ENCODE peak calls at places on chromosomes 1 and 21, in four cellular contexts. H is K562, I is A549, E is H1. T is an unnamed sample.

GRCh38 chr1:219908170-219908569 is 20.2 kb downstream of the SLC30A10 start:
- DNase-seq in I (no peak), E (no peak), H (no peak), T (no peak)

GRCh38 chr1:53284224-53285020 is 43.4 kb downstream of the LRP8 start:
- DNase-seq in I (no peak), E (no peak), H (no peak), T (no peak)

GRCh38 chr1:115771847-115772457 is 3.4 kb upstream of the CASQ2 start:
- DNase-seq in H (peak; percentile 68), I (peak; percentile 75), E (peak; percentile 53), T (peak; percentile 78)

GRCh38 chr21:36437745-36438128 is 42.2 kb downstream of the CLDN14 start:
- DNase-seq in I (peak; percentile 78), E (no peak), H (peak; percentile 43), T (no peak)

GRCh38 chr1:53737648-53738204 is 1.2 kb downstream of the GLIS1 start:
- DNase-seq in I (no peak), E (no peak), H (no peak), T (no peak)

GRCh38 chr1:62841587-62842169 is 57.7 kb downstream of the ATG4C start:
- DNase-seq in E (no peak), H (peak; percentile 53), I (peak; percentile 57), T (peak; percentile 54)

GRCh38 chr1:96080925-96081324 is 640.7 kb upstream of the PTBP2 start:
- DNase-seq in E (no peak), H (no peak), I (no peak), T (no peak)

GRCh38 chr1:47590523-47591225 is 152.8 kb downstream of the FOXD2 start:
- DNase-seq in I (no peak), H (no peak), E (no peak), T (no peak)

GRCh38 chr1:10521537-10522157 is 46.9 kb downstream of the PEX14 start:
- DNase-seq in H (no peak), I (no peak), E (no peak), T (no peak)

GRCh38 chr1:201347498-201348210 is 29.8 kb downstream of the TNNT2 start:
- DNase-seq in H (no peak), E (no peak), I (no peak), T (no peak)

GRCh38 chr1:201345081-201345355 is 32.5 kb downstream of the TNNT2 start:
- DNase-seq in H (no peak), E (no peak), I (no peak), T (no peak)

GRCh38 chr1:201346987-201347386 is 30.5 kb downstream of the TNNT2 start:
- DNase-seq in E (no peak), H (no peak), I (no peak), T (no peak)

GRCh38 chr1:201348211-201348566 is 29.3 kb downstream of the TNNT2 start:
- DNase-seq in E (peak; percentile 34), I (peak; percentile 64), H (peak; percentile 81), T (peak; percentile 26)

GRCh38 chr1:201346337-201346939 is 31.0 kb downstream of the TNNT2 start:
- DNase-seq in I (peak; percentile 63), E (no peak), H (peak; percentile 58), T (peak; percentile 23)
- TF ChIP-seq PHF8 in I (no peak), E (no peak), H (no peak), T (no peak)

GRCh38 chr1:182143825-182144661 is 82.5 kb upstream of the ZNF648 start:
- DNase-seq in E (no peak), H (peak; percentile 24), I (no peak), T (no peak)
- TF ChIP-seq PHF8 in E (no peak), H (no peak), I (no peak), T (no peak)

GRCh38 chr1:202007703-202008489 is 2.5 kb upstream of the ELF3 start:
- DNase-seq in I (no peak), E (peak; percentile 82), H (peak; percentile 74), T (no peak)

GRCh38 chr1:202004711-202005110 is 5.7 kb upstream of the ELF3 start:
- DNase-seq in H (no peak), E (no peak), I (no peak), T (no peak)

GRCh38 chr1:202007279-202007678 is 3.1 kb upstream of the ELF3 start:
- DNase-seq in E (no peak), I (no peak), H (no peak), T (no peak)

GRCh38 chr1:202002447-202002846 is 7.9 kb upstream of the ELF3 start:
- DNase-seq in H (no peak), E (no peak), I (peak; percentile 44), T (no peak)

DNA sequence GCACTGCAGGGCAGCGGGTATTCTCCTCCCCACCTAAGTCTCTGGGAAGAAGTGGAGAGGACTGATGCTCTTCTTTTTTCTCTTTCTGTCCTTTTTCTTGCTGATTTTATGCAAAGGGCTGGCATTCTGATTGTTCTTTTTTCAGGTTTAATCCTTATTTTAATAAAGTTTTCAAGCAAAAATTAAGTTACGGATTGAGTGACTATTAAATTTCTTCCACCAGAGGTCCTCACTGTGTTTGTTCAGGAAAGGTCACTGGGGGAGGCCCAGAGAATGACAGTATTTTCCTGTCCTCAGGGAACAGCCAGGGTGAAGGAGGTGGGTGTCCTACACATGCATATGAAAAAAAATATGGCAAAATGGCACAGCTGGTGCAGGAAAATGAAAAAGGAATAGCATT is 4.4 kb upstream of the ELF3 start:
- DNase-seq in H (no peak), E (no peak), I (peak; percentile 61), T (peak; percentile 54)
- TF ChIP-seq PHF8 in H (no peak), E (no peak), I (no peak), T (no peak)

GRCh38 chr1:112359961-112360767 is 35.9 kb upstream of the CTTNBP2NL start:
- DNase-seq in H (no peak), E (peak; percentile 15), I (no peak), T (peak; percentile 25)
- TF ChIP-seq PHF8 in H (no peak), E (no peak), I (no peak), T (no peak)

GRCh38 chr21:33835920-33836319 is 79.7 kb downstream of the ATP5PO start:
- DNase-seq in I (no peak), H (no peak), E (no peak), T (no peak)

GRCh38 chr21:33834801-33835500 is 80.7 kb downstream of the ATP5PO start:
- DNase-seq in E (no peak), I (no peak), H (no peak), T (no peak)

GRCh38 chr21:33839167-33839716 is 76.4 kb downstream of the ATP5PO start:
- DNase-seq in E (no peak), I (no peak), H (peak; percentile 59), T (no peak)

GRCh38 chr21:33831962-33832659 is 83.5 kb downstream of the ATP5PO start:
- DNase-seq in I (no peak), E (no peak), H (no peak), T (no peak)

GRCh38 chr21:33836408-33836807 is 79.2 kb downstream of the ATP5PO start:
- DNase-seq in I (no peak), E (no peak), H (no peak), T (no peak)
- TF ChIP-seq PHF8 in I (no peak), E (no peak), H (no peak), T (no peak)

GRCh38 chr21:38256599-38257302 is at the start of gene KCNJ15:
- DNase-seq in I (no peak), E (no peak), H (no peak), T (no peak)
- TF ChIP-seq PHF8 in I (no peak), E (no peak), H (no peak), T (no peak)

GRCh38 chr1:198437352-198437751 is 103.1 kb downstream of the ATP6V1G3 start:
- DNase-seq in E (no peak), H (no peak), I (no peak), T (no peak)

DNA sequence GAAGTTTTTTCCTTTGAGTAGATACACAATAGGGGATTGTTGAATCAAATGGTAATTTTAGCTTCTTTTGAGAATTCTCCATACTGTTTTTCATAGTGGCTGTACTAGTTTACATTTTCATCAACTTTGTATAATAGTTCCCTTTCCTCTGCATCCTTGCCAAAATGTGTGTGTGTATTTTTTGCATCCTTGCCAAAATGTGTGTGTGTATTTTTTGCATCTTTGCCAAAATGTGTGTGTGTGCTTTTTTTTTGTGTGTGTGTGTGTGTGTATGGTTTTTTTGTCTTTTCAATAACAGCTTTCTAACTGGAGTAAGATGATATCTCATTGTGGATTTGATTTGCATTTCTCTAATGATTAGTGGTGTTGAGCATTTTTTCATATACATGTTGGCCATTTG is 105.4 kb downstream of the ATP6V1G3 start:
- DNase-seq in H (no peak), I (no peak), E (no peak), T (no peak)
- TF ChIP-seq PHF8 in H (no peak), I (no peak), E (no peak), T (no peak)